ENCODE peak calls at places on chromosomes 11 and 22, in four cellular contexts. I is Peyer's patch, H is mesendoderm, B is adrenal gland. X is an unnamed sample.

GRCh38 chr11:47464479-47464878 is 15.5 kb upstream of the RAPSN start:
- DNase-seq in I (no peak), H (peak; percentile 42), B (no peak), X (no peak)

GRCh38 chr11:102138223-102138622 is 28.0 kb downstream of the YAP1 start:
- DNase-seq in I (no peak), H (no peak), B (no peak), X (no peak)

GRCh38 chr11:125251956-125252355 is 87.4 kb downstream of the PKNOX2 start:
- DNase-seq in I (no peak), H (no peak), B (no peak), X (no peak)

GRCh38 chr11:2797181-2797711 is 88.3 kb downstream of the CDKN1C start:
- DNase-seq in I (peak; percentile 39), H (no peak), B (peak; percentile 49), X (peak; percentile 17)

GRCh38 chr11:34501962-34502361 is 11.6 kb downstream of the ELF5 start:
- DNase-seq in I (no peak), H (no peak), B (no peak), X (no peak)

GRCh38 chr22:50459443-50460140 is 15.2 kb downstream of the SBF1 start:
- DNase-seq in I (no peak), H (no peak), B (no peak), X (no peak)

GRCh38 chr11:62645660-62645933 is 816 bp downstream of the GANAB start:
- DNase-seq in I (no peak), H (no peak), B (no peak), X (no peak)

GRCh38 chr11:1863352-1864215 is 10.7 kb downstream of the LSP1 start:
- DNase-seq in I (no peak), H (peak; percentile 86), B (peak; percentile 96), X (peak; percentile 92)

GRCh38 chr11:22193348-22194051 is 615 bp downstream of the ANO5 start:
- DNase-seq in I (peak; percentile 47), H (peak; percentile 83), B (peak; percentile 55), X (peak; percentile 8)

GRCh38 chr11:22065472-22065871 is 127.4 kb upstream of the ANO5 start:
- DNase-seq in I (peak; percentile 30), H (no peak), B (no peak), X (no peak)

DNA sequence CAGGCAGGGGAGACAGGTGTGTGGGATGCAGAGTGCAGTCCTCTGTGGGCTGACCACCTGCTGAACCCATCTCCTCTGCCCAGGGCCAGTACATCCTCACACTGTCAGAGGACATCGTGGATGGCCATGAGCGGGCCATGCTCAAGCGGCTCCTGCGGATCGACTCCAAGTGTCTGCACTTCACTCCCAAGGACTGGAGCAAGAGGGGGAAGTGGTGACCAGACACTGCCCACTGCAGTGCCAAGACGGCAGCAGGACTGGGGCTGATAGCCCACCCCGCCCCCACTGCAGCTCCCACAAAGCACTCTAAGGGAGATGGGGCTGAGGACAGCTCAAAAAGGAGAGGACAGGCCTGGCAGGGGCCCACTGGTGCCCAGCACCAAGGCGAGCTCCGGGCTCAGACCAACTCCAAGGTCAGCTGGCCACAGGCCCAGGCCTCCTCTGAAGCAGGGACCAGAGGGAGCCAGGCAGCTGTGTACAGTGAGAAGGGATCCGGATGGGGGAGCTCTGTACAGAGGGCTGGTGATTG is 1.6 kb downstream of the RNASEH2C start:
- DNase-seq in I (no peak), H (no peak), B (peak; percentile 92), X (no peak)
- H3K4me3 ChIP-seq in I (peak overlapping the region; percentile 84), H (no peak overlapping the region), B (no peak overlapping the region), X (peak overlapping the region; percentile 79)

DNA sequence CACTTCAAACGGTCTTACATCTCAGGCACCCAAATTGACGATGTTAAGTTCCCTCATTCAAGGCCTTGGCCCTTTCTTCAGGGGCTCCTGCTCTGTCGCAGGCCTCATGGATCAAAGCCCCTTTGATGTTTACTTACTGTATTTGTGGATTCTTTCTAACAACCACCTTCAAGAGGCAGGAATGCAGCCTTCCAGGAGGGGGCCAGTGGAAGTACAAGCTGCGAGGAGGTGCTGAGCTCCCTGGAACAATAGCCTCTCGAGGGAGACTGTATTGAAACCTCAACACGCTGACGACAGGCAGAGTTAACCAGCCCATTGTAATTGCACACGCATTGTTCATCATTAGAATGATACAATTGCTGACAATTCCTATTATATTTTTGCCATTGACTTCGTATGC is 209.1 kb downstream of the ST3GAL4 start:
- DNase-seq in I (no peak), H (peak; percentile 85), B (no peak), X (no peak)
- H3K4me3 ChIP-seq in I (no peak overlapping the region), H (no peak overlapping the region), B (no peak overlapping the region), X (no peak overlapping the region)

DNA sequence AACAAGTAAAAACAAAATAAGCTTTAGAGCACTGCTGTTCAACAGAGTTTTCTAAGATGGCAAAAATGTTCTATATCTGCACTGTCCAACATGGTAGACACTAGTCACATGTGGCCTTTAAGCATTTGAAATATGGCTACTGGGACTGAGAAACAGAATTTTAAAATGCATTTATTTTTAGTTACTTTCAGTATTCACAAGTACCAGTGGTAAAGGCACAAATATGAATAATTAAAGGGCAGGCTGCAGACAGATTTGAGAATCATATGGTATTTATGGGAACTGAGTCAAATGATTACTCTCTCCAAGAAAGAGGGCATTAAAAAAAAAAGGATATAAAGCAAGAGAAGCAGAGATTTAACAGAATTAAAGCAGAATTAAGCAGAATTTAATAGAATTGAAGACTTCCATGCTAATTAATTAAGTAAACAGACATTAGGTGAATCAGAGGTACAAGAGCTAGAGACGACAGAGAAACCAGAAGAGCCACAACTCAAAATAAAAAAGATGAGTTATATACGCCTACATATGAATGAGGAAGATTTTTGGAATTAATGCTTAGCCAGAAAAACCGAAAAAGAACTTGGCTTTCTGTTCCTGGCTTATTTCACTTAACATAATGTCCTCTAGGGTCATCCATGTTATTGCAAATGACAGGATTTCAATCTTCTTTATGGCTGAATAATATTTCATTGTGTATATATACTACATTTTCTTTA is 160.4 kb downstream of the ATG16L2 start:
- DNase-seq in I (no peak), H (no peak), B (no peak), X (no peak)
- H3K4me3 ChIP-seq in I (no peak overlapping the region), H (no peak overlapping the region), B (no peak overlapping the region), X (no peak overlapping the region)

GRCh38 chr22:23142546-23143105 is 836 bp upstream of the RSPH14 start:
- DNase-seq in I (no peak), H (no peak), B (no peak), X (no peak)
- H3K4me3 ChIP-seq in I (no peak overlapping the region), H (no peak overlapping the region), B (no peak overlapping the region), X (peak overlapping the region; percentile 37)

DNA sequence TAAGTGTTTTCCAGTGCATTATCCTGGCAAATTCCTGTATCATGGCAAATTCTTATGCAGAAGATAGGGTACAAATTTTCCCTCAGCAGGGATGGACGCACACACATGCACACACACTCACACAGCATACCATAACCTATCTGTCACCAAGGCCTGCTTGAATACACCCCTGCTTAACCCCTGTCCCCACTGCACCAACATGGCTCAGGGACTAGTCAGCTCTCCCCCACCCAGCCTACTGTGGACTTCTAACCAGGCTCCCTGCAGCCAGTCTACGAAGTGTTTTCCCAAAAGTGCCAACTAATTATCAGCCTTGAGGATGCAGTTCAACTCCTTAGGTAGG is 63.1 kb downstream of the RAB30 start:
- DNase-seq in I (no peak), H (no peak), B (no peak), X (no peak)
- H3K4me3 ChIP-seq in I (no peak overlapping the region), H (no peak overlapping the region), B (no peak overlapping the region), X (no peak overlapping the region)

GRCh38 chr22:29305836-29306174 is 645 bp upstream of the GAS2L1 start:
- DNase-seq in I (no peak), H (no peak), B (no peak), X (no peak)

GRCh38 chr22:29307658-29308147 is 1.3 kb downstream of the GAS2L1 start:
- DNase-seq in I (no peak), H (no peak), B (no peak), X (no peak)

GRCh38 chr22:29306830-29307657 is 594 bp downstream of the GAS2L1 start:
- DNase-seq in I (peak; percentile 85), H (peak; percentile 94), B (peak; percentile 84), X (peak; percentile 90)

GRCh38 chr22:29308148-29308790 is 1.8 kb downstream of the GAS2L1 start:
- DNase-seq in I (peak; percentile 47), H (no peak), B (no peak), X (no peak)

DNA sequence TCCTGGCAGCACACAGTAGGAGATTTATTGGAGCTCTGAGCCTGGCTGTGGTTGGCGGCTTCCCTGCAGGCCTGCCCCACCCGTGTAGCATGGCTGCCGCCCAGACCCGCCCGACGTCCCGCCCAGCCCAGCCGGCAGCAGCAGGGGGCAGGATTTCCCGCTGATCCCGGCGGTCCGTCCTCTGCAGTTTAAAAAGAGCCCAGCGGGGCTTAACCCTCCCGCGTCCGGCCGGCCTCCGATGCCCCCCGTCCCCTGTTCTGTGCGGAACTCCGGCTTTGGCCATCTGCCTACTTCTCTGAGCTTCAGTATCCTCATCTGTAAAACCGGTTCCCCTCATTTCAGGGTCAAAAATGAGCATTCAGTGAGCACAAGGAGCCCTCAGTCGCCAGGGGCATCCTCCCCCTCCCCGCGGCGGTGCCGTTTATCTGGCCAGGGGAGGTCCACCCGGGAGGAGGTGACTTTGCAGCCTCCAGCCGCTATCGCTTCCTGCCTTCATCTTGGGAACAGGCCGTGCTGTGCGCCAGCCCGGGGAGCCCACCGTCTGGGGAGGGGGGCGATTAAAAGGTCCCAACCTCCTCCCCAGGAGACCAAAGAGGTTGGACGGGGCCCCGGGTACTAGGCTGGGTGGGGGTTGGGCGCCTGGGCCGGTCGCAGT is at the start of gene GAS2L1:
- DNase-seq in I (peak; percentile 85), H (peak; percentile 92), B (peak; percentile 88), X (peak; percentile 92)
- H3K4me3 ChIP-seq in I (peak within 1 kb of the TSS; percentile 60), H (peak within 1 kb of the TSS; percentile 42), B (peak within 1 kb of the TSS; percentile 28), X (peak within 1 kb of the TSS; percentile 98)

DNA sequence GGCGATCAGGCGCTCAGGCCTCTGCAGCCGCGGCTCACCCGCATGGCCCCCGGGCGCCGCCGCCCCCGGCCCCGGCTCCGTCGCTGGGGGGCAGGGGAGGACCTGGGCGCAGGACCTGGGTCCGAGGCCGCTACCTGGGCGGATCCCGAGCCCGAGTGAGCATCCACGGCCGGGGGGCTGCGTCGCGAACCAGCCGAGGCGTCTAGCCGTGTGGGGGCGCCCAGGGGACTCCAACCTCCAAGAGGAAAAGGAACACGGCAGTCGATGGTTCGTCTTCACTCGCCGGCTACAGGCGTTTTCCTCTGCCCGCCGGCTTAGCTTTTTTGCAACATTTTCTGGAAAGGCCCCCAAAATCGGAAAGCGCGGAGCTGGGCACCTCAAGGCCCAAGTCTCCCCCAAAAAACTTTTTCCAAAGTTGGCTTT is 698 bp downstream of the PDGFB start:
- DNase-seq in I (no peak), H (no peak), B (no peak), X (peak; percentile 68)
- H3K4me3 ChIP-seq in I (peak overlapping the region; percentile 49), H (peak overlapping the region; percentile 36), B (no peak overlapping the region), X (peak overlapping the region; percentile 82)

GRCh38 chr11:764322-765024 is 12.8 kb downstream of the GATD1 start:
- DNase-seq in I (no peak), H (no peak), B (no peak), X (no peak)
- H3K4me3 ChIP-seq in I (no peak overlapping the region), H (no peak overlapping the region), B (no peak overlapping the region), X (no peak overlapping the region)

GRCh38 chr11:65780770-65781151 is at the start of gene AP5B1:
- DNase-seq in I (peak; percentile 87), H (peak; percentile 44), B (no peak), X (peak; percentile 72)

GRCh38 chr11:65782816-65783228 is 2.0 kb upstream of the AP5B1 start:
- DNase-seq in I (no peak), H (no peak), B (no peak), X (no peak)

GRCh38 chr11:65781152-65781961 is 581 bp upstream of the AP5B1 start:
- DNase-seq in I (peak; percentile 59), H (peak; percentile 67), B (no peak), X (no peak)

GRCh38 chr11:65779919-65780769 is 632 bp downstream of the AP5B1 start:
- DNase-seq in I (peak; percentile 89), H (peak; percentile 92), B (peak; percentile 87), X (peak; percentile 83)

GRCh38 chr11:65781962-65782815 is 1.4 kb upstream of the AP5B1 start:
- DNase-seq in I (no peak), H (no peak), B (no peak), X (no peak)
- H3K4me3 ChIP-seq in I (no peak overlapping the region), H (no peak overlapping the region), B (no peak overlapping the region), X (no peak overlapping the region)

X was measured in heart left ventricle.